ENCODE peak calls at places on chromosomes 7 and 10, in seven cellular contexts. One of them, this sample, is unnamed.

GRCh38 chr10:122531935-122532334 is 28.6 kb upstream of the DMBT1 start:
- DNase-seq in testis: no peak
- DNase-seq in HCT116: no peak
- DNase-seq in kidney: no peak
- DNase-seq in right lobe of liver: no peak
- DNase-seq in MM.1S: no peak
- DNase-seq in brain microvascular endothelial cell: no peak
- DNase-seq in this sample: no peak

GRCh38 chr10:13690281-13690825 is 103.6 kb downstream of the PRPF18 start:
- DNase-seq in testis: no peak
- DNase-seq in HCT116: no peak
- DNase-seq in kidney: no peak
- DNase-seq in right lobe of liver: no peak
- DNase-seq in MM.1S: no peak
- DNase-seq in brain microvascular endothelial cell: no peak
- DNase-seq in this sample: no peak

GRCh38 chr10:102426803-102427287 is 5.5 kb downstream of the CUEDC2 start:
- DNase-seq in testis: no peak
- DNase-seq in HCT116: no peak
- DNase-seq in kidney: no peak
- DNase-seq in right lobe of liver: no peak
- DNase-seq in MM.1S: no peak
- DNase-seq in brain microvascular endothelial cell: no peak
- DNase-seq in this sample: no peak

GRCh38 chr10:1603181-1603580 is 134.1 kb downstream of the ADARB2 start:
- DNase-seq in testis: no peak
- DNase-seq in HCT116: no peak
- DNase-seq in kidney: no peak
- DNase-seq in right lobe of liver: no peak
- DNase-seq in MM.1S: no peak
- DNase-seq in brain microvascular endothelial cell: no peak
- DNase-seq in this sample: no peak

GRCh38 chr10:35795131-35795819 is 153.2 kb upstream of the FZD8 start:
- DNase-seq in testis: no peak
- DNase-seq in HCT116: no peak
- DNase-seq in kidney: no peak
- DNase-seq in right lobe of liver: no peak
- DNase-seq in MM.1S: no peak
- DNase-seq in brain microvascular endothelial cell: peak
- DNase-seq in this sample: no peak

GRCh38 chr7:12963435-12963834 is 276.0 kb downstream of the ARL4A start:
- DNase-seq in testis: no peak
- DNase-seq in HCT116: no peak
- DNase-seq in kidney: no peak
- DNase-seq in right lobe of liver: no peak
- DNase-seq in MM.1S: no peak
- DNase-seq in brain microvascular endothelial cell: no peak
- DNase-seq in this sample: no peak

GRCh38 chr7:133613250-133613649 is 360.4 kb downstream of the EXOC4 start:
- DNase-seq in testis: no peak
- DNase-seq in HCT116: no peak
- DNase-seq in kidney: no peak
- DNase-seq in right lobe of liver: no peak
- DNase-seq in MM.1S: no peak
- DNase-seq in brain microvascular endothelial cell: no peak
- DNase-seq in this sample: no peak

GRCh38 chr7:123769371-123769770 is 20.6 kb upstream of the WASL start:
- DNase-seq in testis: peak
- DNase-seq in HCT116: peak
- DNase-seq in kidney: no peak
- DNase-seq in right lobe of liver: peak
- DNase-seq in MM.1S: no peak
- DNase-seq in brain microvascular endothelial cell: peak
- DNase-seq in this sample: no peak

GRCh38 chr10:109022417-109023049 is 900.8 kb downstream of the XPNPEP1 start:
- DNase-seq in testis: no peak
- DNase-seq in HCT116: no peak
- DNase-seq in kidney: no peak
- DNase-seq in right lobe of liver: no peak
- DNase-seq in MM.1S: peak
- DNase-seq in brain microvascular endothelial cell: no peak
- DNase-seq in this sample: no peak

GRCh38 chr7:25385731-25386136 is 157.4 kb upstream of the NPVF start:
- DNase-seq in testis: no peak
- DNase-seq in HCT116: no peak
- DNase-seq in kidney: no peak
- DNase-seq in right lobe of liver: no peak
- DNase-seq in MM.1S: no peak
- DNase-seq in brain microvascular endothelial cell: no peak
- DNase-seq in this sample: no peak

GRCh38 chr7:159114096-159114495 is 30.6 kb downstream of the VIPR2 start:
- DNase-seq in testis: no peak
- DNase-seq in HCT116: no peak
- DNase-seq in kidney: no peak
- DNase-seq in right lobe of liver: no peak
- DNase-seq in MM.1S: no peak
- DNase-seq in brain microvascular endothelial cell: no peak
- DNase-seq in this sample: no peak

GRCh38 chr7:64884085-64884912 is 18.8 kb upstream of the ZNF273 start:
- DNase-seq in testis: no peak
- DNase-seq in HCT116: no peak
- DNase-seq in kidney: no peak
- DNase-seq in right lobe of liver: peak
- DNase-seq in MM.1S: no peak
- DNase-seq in brain microvascular endothelial cell: no peak
- DNase-seq in this sample: no peak

GRCh38 chr10:70967591-70968588 is 79.5 kb upstream of the PCBD1 start:
- DNase-seq in testis: no peak
- DNase-seq in HCT116: no peak
- DNase-seq in kidney: peak
- DNase-seq in right lobe of liver: no peak
- DNase-seq in MM.1S: peak
- DNase-seq in brain microvascular endothelial cell: peak
- DNase-seq in this sample: no peak

GRCh38 chr10:50310560-50311174 is 59.4 kb upstream of the ASAH2 start:
- DNase-seq in testis: no peak
- DNase-seq in HCT116: peak
- DNase-seq in kidney: no peak
- DNase-seq in right lobe of liver: peak
- DNase-seq in MM.1S: peak
- DNase-seq in brain microvascular endothelial cell: no peak
- DNase-seq in this sample: peak

GRCh38 chr10:101087376-101087775 is 25.6 kb downstream of the KAZALD1 start:
- DNase-seq in testis: no peak
- DNase-seq in HCT116: no peak
- DNase-seq in kidney: no peak
- DNase-seq in right lobe of liver: no peak
- DNase-seq in MM.1S: no peak
- DNase-seq in brain microvascular endothelial cell: no peak
- DNase-seq in this sample: no peak

GRCh38 chr7:151051108-151051507 is 2.8 kb downstream of the ASIC3 start:
- DNase-seq in testis: peak
- DNase-seq in HCT116: no peak
- DNase-seq in kidney: no peak
- DNase-seq in right lobe of liver: no peak
- DNase-seq in MM.1S: peak
- DNase-seq in brain microvascular endothelial cell: peak
- DNase-seq in this sample: no peak

GRCh38 chr7:96136600-96137239 is 185.2 kb downstream of the SLC25A13 start:
- DNase-seq in testis: no peak
- DNase-seq in HCT116: no peak
- DNase-seq in kidney: no peak
- DNase-seq in right lobe of liver: no peak
- DNase-seq in MM.1S: no peak
- DNase-seq in brain microvascular endothelial cell: no peak
- DNase-seq in this sample: no peak

GRCh38 chr10:92740762-92741161 is 51.0 kb downstream of the HHEX start:
- DNase-seq in testis: no peak
- DNase-seq in HCT116: no peak
- DNase-seq in kidney: no peak
- DNase-seq in right lobe of liver: no peak
- DNase-seq in MM.1S: no peak
- DNase-seq in brain microvascular endothelial cell: peak
- DNase-seq in this sample: no peak

GRCh38 chr7:17239683-17240521 is 58.5 kb upstream of the AHR start:
- DNase-seq in testis: no peak
- DNase-seq in HCT116: peak
- DNase-seq in kidney: no peak
- DNase-seq in right lobe of liver: no peak
- DNase-seq in MM.1S: no peak
- DNase-seq in brain microvascular endothelial cell: peak
- DNase-seq in this sample: no peak

GRCh38 chr7:92851732-92852131 is 15.4 kb upstream of the CDK6 start:
- DNase-seq in testis: no peak
- DNase-seq in HCT116: no peak
- DNase-seq in kidney: no peak
- DNase-seq in right lobe of liver: no peak
- DNase-seq in MM.1S: no peak
- DNase-seq in brain microvascular endothelial cell: no peak
- DNase-seq in this sample: no peak

GRCh38 chr10:44995914-44996633 is 4.6 kb upstream of the ZNF22 start:
- DNase-seq in testis: peak
- DNase-seq in HCT116: no peak
- DNase-seq in kidney: peak
- DNase-seq in right lobe of liver: peak
- DNase-seq in MM.1S: no peak
- DNase-seq in brain microvascular endothelial cell: peak
- DNase-seq in this sample: no peak

GRCh38 chr10:695396-695795 is 5.9 kb upstream of the DIP2C start:
- DNase-seq in testis: no peak
- DNase-seq in HCT116: no peak
- DNase-seq in kidney: no peak
- DNase-seq in right lobe of liver: no peak
- DNase-seq in MM.1S: no peak
- DNase-seq in brain microvascular endothelial cell: no peak
- DNase-seq in this sample: no peak

DNA sequence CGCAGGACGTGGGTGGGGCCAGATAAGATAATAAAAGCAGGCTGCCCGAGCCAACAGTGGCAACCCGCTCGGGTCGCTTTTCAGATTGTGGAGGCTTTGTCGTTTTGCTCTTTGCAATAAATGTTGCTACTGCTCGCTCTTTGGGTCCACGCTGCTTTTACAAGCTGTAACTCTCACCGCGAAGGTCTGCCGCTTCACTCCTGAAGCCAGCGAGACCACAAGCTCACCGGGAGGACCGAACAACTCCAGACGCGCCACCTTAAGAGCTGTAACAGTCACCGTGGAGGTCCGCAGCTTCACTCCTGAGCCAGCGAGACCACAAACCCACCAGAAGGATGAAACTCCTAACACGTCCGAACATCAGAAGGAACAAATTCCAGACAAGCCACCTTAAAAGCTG is 286.6 kb upstream of the MAGI2 start:
- DNase-seq in testis: peak
- DNase-seq in HCT116: no peak
- DNase-seq in kidney: no peak
- DNase-seq in right lobe of liver: no peak
- DNase-seq in MM.1S: no peak
- DNase-seq in brain microvascular endothelial cell: no peak
- DNase-seq in this sample: no peak
- H3K4me3 ChIP-seq in testis: peak
- H3K4me3 ChIP-seq in HCT116: no peak
- H3K4me3 ChIP-seq in kidney: no peak
- H3K4me3 ChIP-seq in right lobe of liver: no peak
- H3K4me3 ChIP-seq in MM.1S: no peak
- H3K4me3 ChIP-seq in brain microvascular endothelial cell: no peak
- H3K4me3 ChIP-seq in this sample: no peak

GRCh38 chr7:101165075-101165957 is at the start of gene VGF:
- DNase-seq in testis: peak
- DNase-seq in HCT116: peak
- DNase-seq in kidney: peak
- DNase-seq in right lobe of liver: peak
- DNase-seq in MM.1S: peak
- DNase-seq in brain microvascular endothelial cell: peak
- DNase-seq in this sample: no peak
- H3K4me3 ChIP-seq in testis: peak
- H3K4me3 ChIP-seq in HCT116: peak
- H3K4me3 ChIP-seq in kidney: peak
- H3K4me3 ChIP-seq in right lobe of liver: no peak
- H3K4me3 ChIP-seq in MM.1S: peak
- H3K4me3 ChIP-seq in brain microvascular endothelial cell: peak
- H3K4me3 ChIP-seq in this sample: peak

DNA sequence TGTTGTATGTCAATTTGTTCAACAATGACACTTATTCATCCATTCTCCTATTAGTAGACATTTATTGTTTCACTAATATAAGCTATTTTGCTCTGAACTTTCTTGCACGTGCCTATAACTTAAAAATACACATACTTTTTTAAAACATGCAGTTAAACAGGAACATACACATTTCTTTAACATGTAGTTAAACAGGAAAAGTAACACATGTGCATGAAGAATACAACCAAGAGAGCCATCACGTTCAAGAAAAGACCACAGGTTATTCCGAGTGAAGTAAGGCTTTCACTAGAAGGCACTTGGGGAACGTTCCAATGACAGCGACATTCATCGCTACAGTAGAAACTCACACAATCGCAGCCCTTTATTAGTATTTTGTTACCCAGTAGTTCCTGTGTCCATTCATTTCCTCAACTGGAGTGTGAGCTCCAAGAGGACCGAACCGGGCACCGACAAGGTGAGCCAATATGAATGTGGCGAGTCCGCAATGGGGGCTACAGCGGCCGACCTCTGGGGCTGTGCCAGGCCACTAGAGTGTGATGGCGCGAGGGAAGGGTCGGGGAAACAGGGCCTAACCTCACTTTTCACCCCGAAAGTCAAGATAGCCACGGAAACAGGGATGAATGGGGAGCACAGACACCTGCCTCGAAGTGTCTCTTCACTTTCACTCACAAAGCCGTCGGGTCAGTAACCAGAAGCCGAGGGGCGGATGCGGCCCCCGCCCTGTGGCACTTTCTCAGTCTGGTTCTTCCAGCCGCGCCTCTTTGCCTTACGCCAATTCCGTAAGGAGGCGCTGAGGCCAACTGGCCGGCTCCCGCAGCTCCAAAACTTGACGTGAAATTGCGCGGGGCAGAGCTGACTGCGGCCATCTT is 775 bp upstream of the SEPTIN7 start:
- DNase-seq in testis: peak
- DNase-seq in HCT116: no peak
- DNase-seq in kidney: peak
- DNase-seq in right lobe of liver: peak
- DNase-seq in MM.1S: peak
- DNase-seq in brain microvascular endothelial cell: peak
- DNase-seq in this sample: peak
- H3K4me3 ChIP-seq in testis: peak
- H3K4me3 ChIP-seq in HCT116: peak
- H3K4me3 ChIP-seq in kidney: peak
- H3K4me3 ChIP-seq in right lobe of liver: peak
- H3K4me3 ChIP-seq in MM.1S: peak
- H3K4me3 ChIP-seq in brain microvascular endothelial cell: peak
- H3K4me3 ChIP-seq in this sample: peak

DNA sequence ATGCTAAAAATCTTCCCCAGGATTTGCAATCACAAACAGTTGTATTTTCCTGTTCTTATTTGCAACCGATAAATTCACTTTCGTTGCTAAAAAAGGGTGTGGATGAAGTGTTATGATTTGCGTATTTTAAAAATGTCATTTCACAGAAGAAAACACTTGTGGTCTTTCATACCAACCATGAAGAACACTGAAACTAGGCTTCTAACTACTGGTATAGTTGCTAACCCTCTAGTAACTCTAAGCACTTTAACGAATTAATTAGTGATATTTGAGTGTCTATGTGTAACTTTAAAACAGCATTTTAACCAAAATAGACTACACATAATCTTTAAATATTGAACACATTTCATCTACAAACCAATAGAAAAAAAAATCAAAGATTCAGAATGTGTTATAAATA is 188.1 kb upstream of the PTN start:
- DNase-seq in testis: no peak
- DNase-seq in HCT116: no peak
- DNase-seq in kidney: no peak
- DNase-seq in right lobe of liver: no peak
- DNase-seq in MM.1S: no peak
- DNase-seq in brain microvascular endothelial cell: no peak
- DNase-seq in this sample: no peak
- H3K4me3 ChIP-seq in testis: no peak
- H3K4me3 ChIP-seq in HCT116: no peak
- H3K4me3 ChIP-seq in kidney: no peak
- H3K4me3 ChIP-seq in right lobe of liver: no peak
- H3K4me3 ChIP-seq in MM.1S: no peak
- H3K4me3 ChIP-seq in brain microvascular endothelial cell: no peak
- H3K4me3 ChIP-seq in this sample: no peak

This sample was measured in iPS DF 6.9.